ENCODE peak calls at places on chromosome 6, in six cellular contexts. I is lower lobe of right lung, K is AG10803, L is fibroblast of mammary gland, H is psoas muscle, Y is WTC11. N is an unnamed sample.

GRCh38 chr6:11783524-11784064 is 5.0 kb upstream of the ADTRP start:
- DNase-seq in I (no peak), K (no peak), L (no peak), H (no peak), Y (no peak), N (no peak)

GRCh38 chr6:152299336-152299735 is 337.8 kb downstream of the SYNE1 start:
- DNase-seq in I (no peak), K (no peak), L (no peak), H (no peak), Y (no peak), N (no peak)

GRCh38 chr6:3856576-3856975 is 7.4 kb downstream of the FAM50B start:
- DNase-seq in I (no peak), K (no peak), L (no peak), H (no peak), Y (no peak), N (no peak)

GRCh38 chr6:170165085-170165484 is 125.8 kb downstream of the DLL1 start:
- DNase-seq in I (peak), K (no peak), L (no peak), H (peak), Y (no peak), N (no peak)

GRCh38 chr6:157456524-157456829 is 75.5 kb downstream of the ZDHHC14 start:
- DNase-seq in I (no peak), K (no peak), L (no peak), H (no peak), Y (no peak), N (no peak)

GRCh38 chr6:28134015-28134414 is 7.7 kb upstream of the ZKSCAN8 start:
- DNase-seq in I (no peak), K (peak), L (peak), H (no peak), Y (no peak), N (peak)

GRCh38 chr6:90216081-90216977 is 80.3 kb downstream of the BACH2 start:
- DNase-seq in I (peak), K (peak), L (peak), H (no peak), Y (peak), N (no peak)

GRCh38 chr6:20399518-20399917 is 2.2 kb upstream of the E2F3 start:
- DNase-seq in I (no peak), K (no peak), L (no peak), H (no peak), Y (no peak), N (no peak)

GRCh38 chr6:21185849-21186478 is 407.6 kb upstream of the SOX4 start:
- DNase-seq in I (no peak), K (no peak), L (no peak), H (no peak), Y (peak), N (no peak)

GRCh38 chr6:80280258-80281010 is 174.0 kb downstream of the BCKDHB start:
- DNase-seq in I (no peak), K (peak), L (peak), H (no peak), Y (no peak), N (no peak)

GRCh38 chr6:169804427-169804826 is 53.0 kb downstream of the ERMARD start:
- DNase-seq in I (no peak), K (no peak), L (no peak), H (no peak), Y (no peak), N (no peak)

GRCh38 chr6:30325873-30326445 is 768 bp upstream of the TRIM39 start:
- DNase-seq in I (no peak), K (no peak), L (peak), H (peak), Y (peak), N (no peak)

GRCh38 chr6:13666194-13667105 is 45.2 kb downstream of the RANBP9 start:
- DNase-seq in I (no peak), K (no peak), L (peak), H (no peak), Y (no peak), N (no peak)

GRCh38 chr6:34066284-34066571 is 79.7 kb downstream of the GRM4 start:
- DNase-seq in I (no peak), K (no peak), L (no peak), H (no peak), Y (no peak), N (no peak)

GRCh38 chr6:148987982-148988381 is 241.2 kb downstream of the UST start:
- DNase-seq in I (no peak), K (no peak), L (no peak), H (no peak), Y (no peak), N (no peak)

GRCh38 chr6:81451787-81452186 is 300.7 kb downstream of the TENT5A start:
- DNase-seq in I (no peak), K (peak), L (peak), H (no peak), Y (no peak), N (no peak)

GRCh38 chr6:81446509-81446908 is 306.0 kb downstream of the TENT5A start:
- DNase-seq in I (no peak), K (no peak), L (no peak), H (no peak), Y (no peak), N (no peak)

DNA sequence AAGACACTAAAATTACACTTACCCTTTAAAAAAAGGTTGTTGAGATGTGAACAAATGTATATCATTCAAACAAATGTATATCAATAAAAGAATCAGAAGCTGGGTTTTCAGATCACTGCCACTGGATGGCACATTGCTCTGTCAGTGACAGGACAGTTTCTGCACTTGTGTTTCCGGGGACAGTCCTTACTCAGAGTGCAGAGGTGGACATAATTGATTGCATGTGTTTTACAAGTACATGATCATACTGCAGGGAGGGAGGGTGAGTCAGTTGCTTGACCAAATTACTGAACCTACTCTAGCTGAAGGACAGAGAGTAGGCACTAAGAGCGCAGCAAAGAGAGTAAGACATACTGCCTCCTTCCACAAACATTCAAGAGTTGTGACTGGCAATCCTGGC is 302.3 kb downstream of the TENT5A start:
- DNase-seq in I (no peak), K (peak), L (peak), H (no peak), Y (no peak), N (no peak)
- TF ChIP-seq CTCF in I (no peak), K (peak), L (peak), H (no peak), Y (no peak), N (no peak)

GRCh38 chr6:138105446-138105845 is 1.8 kb downstream of the PERP start:
- DNase-seq in I (no peak), K (no peak), L (no peak), H (no peak), Y (no peak), N (no peak)
- TF ChIP-seq CTCF in I (no peak), K (no peak), L (no peak), H (no peak), Y (no peak), N (no peak)

DNA sequence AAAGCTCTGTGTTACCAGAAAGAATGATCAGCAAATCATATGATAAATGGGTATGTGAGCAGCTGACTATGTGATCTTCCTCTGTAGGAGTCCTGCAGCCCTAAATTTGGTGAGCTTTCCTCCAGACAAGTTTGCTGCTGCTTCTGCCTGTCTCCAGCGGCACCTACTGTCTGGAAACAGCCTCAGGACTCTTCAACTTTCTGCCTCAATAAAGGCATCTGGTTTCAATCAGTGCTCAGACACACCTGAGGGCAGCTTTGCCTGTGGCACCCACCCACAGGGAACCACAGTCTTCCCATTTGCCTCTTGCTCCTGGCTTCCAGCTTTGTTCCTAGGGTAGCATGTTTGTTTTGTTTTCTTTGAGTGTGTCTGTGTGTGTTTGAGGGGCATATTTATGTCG is 727.9 kb upstream of the MAN1A1 start:
- DNase-seq in I (no peak), K (peak), L (peak), H (no peak), Y (peak), N (no peak)
- TF ChIP-seq CTCF in I (no peak), K (peak), L (peak), H (no peak), Y (no peak), N (peak)

GRCh38 chr6:163181666-163182180 is 232.8 kb upstream of the QKI start:
- DNase-seq in I (no peak), K (no peak), L (no peak), H (no peak), Y (no peak), N (no peak)
- TF ChIP-seq CTCF in I (no peak), K (no peak), L (no peak), H (no peak), Y (no peak), N (no peak)

DNA sequence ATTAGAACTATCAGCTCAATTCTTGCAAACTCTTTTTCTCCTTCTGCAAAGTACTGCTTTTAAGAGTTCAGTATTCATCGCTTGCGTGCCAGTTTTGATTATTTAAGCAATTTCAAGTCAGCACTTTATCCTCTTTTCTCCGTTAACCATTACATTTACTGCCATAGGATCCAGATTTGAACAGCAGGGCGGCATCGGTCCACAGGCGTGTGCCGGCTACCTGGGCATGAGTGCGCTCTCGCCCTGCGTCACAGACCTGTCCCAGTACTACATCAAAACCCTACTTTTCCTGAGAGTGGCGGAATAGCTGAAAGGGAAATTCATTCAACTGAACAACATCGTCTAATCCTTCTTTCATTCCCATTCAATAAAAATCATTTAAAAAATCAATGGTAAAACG is 53.4 kb downstream of the MYLK4 start:
- DNase-seq in I (no peak), K (no peak), L (no peak), H (no peak), Y (peak), N (no peak)
- TF ChIP-seq CTCF in I (no peak), K (no peak), L (no peak), H (no peak), Y (no peak), N (no peak)

GRCh38 chr6:168210239-168211107 is 109.1 kb downstream of the DACT2 start:
- DNase-seq in I (no peak), K (no peak), L (no peak), H (no peak), Y (no peak), N (no peak)
- TF ChIP-seq CTCF in I (no peak), K (no peak), L (no peak), H (no peak), Y (no peak), N (no peak)

DNA sequence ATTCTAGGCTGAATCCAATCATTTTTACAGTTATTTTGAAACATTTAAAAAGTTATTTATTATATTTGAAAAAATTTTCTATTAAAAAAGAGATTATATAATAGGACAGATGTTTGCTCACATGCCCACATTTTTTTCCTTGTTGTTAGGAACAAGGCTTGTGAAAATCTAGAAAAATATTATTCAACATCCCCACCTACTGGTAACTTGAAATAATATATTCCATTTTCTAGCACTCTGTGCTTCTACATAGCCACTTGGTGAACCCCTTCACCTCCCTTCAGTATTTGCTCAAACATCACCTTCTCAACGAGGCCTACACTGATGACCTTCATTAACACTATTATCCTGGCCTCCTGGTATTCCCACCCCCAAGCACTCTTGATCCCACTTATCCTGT is 18.4 kb upstream of the GPRC6A start:
- DNase-seq in I (no peak), K (peak), L (peak), H (no peak), Y (no peak), N (no peak)
- TF ChIP-seq CTCF in I (no peak), K (peak), L (peak), H (peak), Y (no peak), N (peak)

DNA sequence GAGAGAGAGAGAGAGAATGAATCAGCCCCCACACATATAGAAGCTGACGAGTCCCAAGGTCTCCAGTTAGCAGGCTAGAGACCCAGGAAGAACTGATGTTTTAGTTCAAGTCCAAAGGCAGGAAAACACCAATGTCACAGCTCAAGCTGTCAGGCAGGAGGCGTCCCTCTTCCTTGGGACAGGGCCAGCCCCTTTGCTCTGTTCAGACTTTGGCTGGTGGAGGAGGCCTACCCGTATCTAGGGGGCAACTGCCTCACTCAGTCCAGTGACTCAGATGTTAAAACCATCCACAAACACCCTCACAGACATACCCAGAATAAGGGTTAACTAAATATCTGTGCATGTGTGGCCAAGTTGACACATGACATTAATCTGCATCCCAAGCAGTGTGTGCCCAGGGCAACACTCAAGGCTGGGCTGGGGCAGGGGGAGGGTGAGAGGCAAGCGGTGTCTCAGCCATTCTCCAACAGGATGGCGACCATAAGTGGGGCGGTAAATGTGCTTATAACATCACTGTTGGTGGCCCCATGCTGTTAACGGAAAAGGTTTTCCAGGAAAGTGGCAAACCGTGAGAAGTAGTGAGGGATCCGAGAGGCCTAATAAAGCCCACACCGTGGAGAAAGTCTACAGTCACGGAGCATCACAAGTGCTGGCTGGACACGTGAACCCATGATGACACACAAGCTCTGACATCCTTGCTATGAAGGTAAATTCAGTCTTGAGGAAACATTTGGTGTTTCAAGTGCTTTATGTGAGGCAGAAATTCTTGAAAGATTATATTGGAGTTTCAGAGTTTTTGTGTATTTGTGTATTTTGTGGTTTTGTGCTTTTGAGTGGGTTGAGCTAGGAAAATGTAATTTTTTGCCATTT is 28.1 kb downstream of the RAMACL start:
- DNase-seq in I (no peak), K (no peak), L (no peak), H (no peak), Y (no peak), N (no peak)
- TF ChIP-seq CTCF in I (no peak), K (no peak), L (no peak), H (no peak), Y (no peak), N (no peak)

GRCh38 chr6:111361648-111362047 is 121.4 kb downstream of the REV3L start:
- DNase-seq in I (peak), K (peak), L (peak), H (no peak), Y (peak), N (peak)
- TF ChIP-seq CTCF in I (peak), K (peak), L (peak), H (peak), Y (no peak), N (peak)

N was measured in neural crest cell.